ENCODE peak calls at places on chromosomes 13 and 19, in seven cellular contexts. A is vagina, Z is GM12878, C is transverse colon, E is gastrocnemius medialis, J is spleen, G is uterus. F is an unnamed sample.

GRCh38 chr19:52662631-52663030 is 24.5 kb upstream of the ZNF83 start:
- DNase-seq in E (no peak), C (no peak), A (no peak), J (no peak), G (no peak), Z (no peak), F (no peak)

GRCh38 chr19:47005873-47006272 is 13.8 kb upstream of the NPAS1 start:
- DNase-seq in C (no peak), J (no peak), E (no peak), G (no peak), Z (no peak), A (no peak), F (no peak)

GRCh38 chr13:33611016-33611805 is 206.7 kb upstream of the RFC3 start:
- DNase-seq in A (no peak), E (peak), G (peak), C (peak), J (no peak), Z (no peak), F (peak)

GRCh38 chr13:59982631-59983382 is 180.9 kb downstream of the DIAPH3 start:
- DNase-seq in E (no peak), J (no peak), Z (no peak), A (no peak), G (no peak), C (no peak), F (no peak)

GRCh38 chr13:25248071-25248470 is 39.2 kb downstream of the MTMR6 start:
- DNase-seq in J (no peak), G (no peak), E (no peak), Z (no peak), A (no peak), C (no peak), F (no peak)

GRCh38 chr13:106418556-106418955 is 116.9 kb downstream of the EFNB2 start:
- DNase-seq in Z (no peak), C (no peak), A (no peak), J (no peak), G (no peak), E (no peak), F (no peak)

GRCh38 chr19:45509692-45510015 is 2.4 kb downstream of the VASP start:
- DNase-seq in A (no peak), J (no peak), Z (no peak), C (no peak), E (no peak), G (no peak), F (no peak)

GRCh38 chr13:91592050-91593014 is 193.9 kb downstream of the GPC5 start:
- DNase-seq in A (no peak), J (no peak), G (no peak), Z (no peak), C (no peak), E (no peak), F (no peak)

GRCh38 chr19:6057651-6058365 is 52.5 kb downstream of the RFX2 start:
- DNase-seq in Z (no peak), G (no peak), J (no peak), C (no peak), A (no peak), E (no peak), F (peak)

GRCh38 chr19:45223879-45224278 is 21.3 kb downstream of the EXOC3L2 start:
- DNase-seq in E (no peak), G (no peak), A (no peak), C (no peak), Z (no peak), J (no peak), F (no peak)

GRCh38 chr19:31214086-31214485 is 135.2 kb downstream of the TSHZ3 start:
- DNase-seq in C (peak), Z (no peak), E (peak), A (no peak), J (peak), G (peak), F (peak)

GRCh38 chr13:75372517-75372916 is 109.5 kb downstream of the TBC1D4 start:
- DNase-seq in Z (no peak), G (no peak), E (no peak), A (no peak), J (no peak), C (no peak), F (no peak)

GRCh38 chr19:45276284-45276687 is 25.2 kb downstream of the MARK4 start:
- DNase-seq in G (no peak), Z (no peak), C (no peak), A (no peak), J (no peak), E (no peak), F (peak)

GRCh38 chr13:33218020-33218419 is 67.5 kb downstream of the STARD13 start:
- DNase-seq in A (no peak), C (no peak), G (no peak), Z (no peak), J (no peak), E (no peak), F (no peak)

GRCh38 chr19:13846533-13847032 is 30.4 kb upstream of the NANOS3 start:
- DNase-seq in G (peak), E (peak), J (peak), Z (peak), C (peak), A (no peak), F (peak)

GRCh38 chr19:7229735-7230134 is 64.5 kb downstream of the INSR start:
- DNase-seq in C (no peak), J (no peak), E (no peak), Z (no peak), A (no peak), G (no peak), F (no peak)

GRCh38 chr19:3515891-3516422 is 9.8 kb downstream of the FZR1 start:
- DNase-seq in J (no peak), Z (no peak), C (no peak), G (no peak), E (no peak), A (no peak), F (no peak)

GRCh38 chr19:46021531-46022041 is 1.3 kb downstream of the PGLYRP1 start:
- DNase-seq in Z (no peak), J (no peak), A (no peak), C (peak), E (no peak), G (no peak), F (no peak)

GRCh38 chr19:34482380-34483250 is 1.1 kb downstream of the WTIP start:
- DNase-seq in C (no peak), Z (no peak), G (no peak), E (peak), J (no peak), A (no peak), F (peak)

GRCh38 chr19:34772697-34773554 is at the start of gene ZNF599:
- DNase-seq in J (peak), C (peak), Z (peak), A (no peak), G (peak), E (peak), F (peak)

GRCh38 chr19:35004517-35005255 is 4.6 kb downstream of the GRAMD1A start:
- DNase-seq in J (peak), C (no peak), Z (no peak), G (no peak), E (no peak), A (no peak), F (no peak)

GRCh38 chr19:20077791-20078463 is at the start of gene ZNF90:
- DNase-seq in C (peak), G (peak), J (peak), E (peak), A (no peak), Z (peak), F (peak)

GRCh38 chr13:43884221-43884620 is 4.5 kb downstream of the LACC1 start:
- DNase-seq in G (no peak), Z (no peak), E (no peak), C (no peak), A (no peak), J (no peak), F (no peak)

GRCh38 chr13:73828811-73829210 is 305.4 kb downstream of the KLF12 start:
- DNase-seq in C (no peak), G (no peak), A (no peak), E (no peak), Z (no peak), J (no peak), F (no peak)

GRCh38 chr13:31927219-31927653 is 104.3 kb upstream of the FRY start:
- DNase-seq in G (no peak), E (no peak), A (no peak), Z (no peak), C (no peak), J (no peak), F (no peak)

GRCh38 chr13:36428083-36428482 is 4.2 kb upstream of the CCNA1 start:
- DNase-seq in C (no peak), A (no peak), G (no peak), E (no peak), J (no peak), Z (no peak), F (no peak)

GRCh38 chr13:66689037-66689619 is 541.0 kb downstream of the PCDH9 start:
- DNase-seq in G (no peak), J (no peak), Z (no peak), A (no peak), C (no peak), E (no peak), F (no peak)

GRCh38 chr13:59270327-59270726 is 893.4 kb downstream of the DIAPH3 start:
- DNase-seq in G (no peak), Z (no peak), A (no peak), E (no peak), C (no peak), J (no peak), F (no peak)

GRCh38 chr19:52138614-52139290 is 986 bp downstream of the ZNF616 start:
- DNase-seq in Z (no peak), A (no peak), C (peak), J (peak), G (peak), E (no peak), F (peak)

GRCh38 chr19:53158119-53158656 is 665 bp downstream of the ZNF347 start:
- DNase-seq in Z (no peak), G (peak), E (peak), C (peak), J (peak), A (no peak), F (peak)

GRCh38 chr13:44734204-44734707 is 158.1 kb upstream of the TSC22D1 start:
- DNase-seq in E (peak), C (no peak), G (no peak), Z (no peak), A (no peak), J (no peak), F (no peak)

GRCh38 chr19:49814010-49814409 is 918 bp upstream of the FUZ start:
- DNase-seq in G (no peak), E (no peak), A (no peak), C (no peak), Z (no peak), J (no peak), F (no peak)

GRCh38 chr19:45122832-45123231 is 29.9 kb downstream of the PPP1R37 start:
- DNase-seq in A (no peak), G (no peak), J (no peak), Z (no peak), E (no peak), C (no peak), F (no peak)

GRCh38 chr19:39125554-39126311 is at the start of gene PAK4:
- DNase-seq in E (peak), Z (peak), J (peak), A (no peak), G (peak), C (peak), F (peak)
- TF ChIP-seq POLR2A in E (peak), Z (peak), J (peak), A (no peak), G (peak), C (peak), F (peak)

GRCh38 chr13:79917628-79918027 is 423.3 kb downstream of the SPRY2 start:
- DNase-seq in G (no peak), Z (no peak), C (no peak), E (peak), A (no peak), J (no peak), F (no peak)
- TF ChIP-seq POLR2A in G (no peak), Z (no peak), C (no peak), E (no peak), A (no peak), J (no peak), F (no peak)

DNA sequence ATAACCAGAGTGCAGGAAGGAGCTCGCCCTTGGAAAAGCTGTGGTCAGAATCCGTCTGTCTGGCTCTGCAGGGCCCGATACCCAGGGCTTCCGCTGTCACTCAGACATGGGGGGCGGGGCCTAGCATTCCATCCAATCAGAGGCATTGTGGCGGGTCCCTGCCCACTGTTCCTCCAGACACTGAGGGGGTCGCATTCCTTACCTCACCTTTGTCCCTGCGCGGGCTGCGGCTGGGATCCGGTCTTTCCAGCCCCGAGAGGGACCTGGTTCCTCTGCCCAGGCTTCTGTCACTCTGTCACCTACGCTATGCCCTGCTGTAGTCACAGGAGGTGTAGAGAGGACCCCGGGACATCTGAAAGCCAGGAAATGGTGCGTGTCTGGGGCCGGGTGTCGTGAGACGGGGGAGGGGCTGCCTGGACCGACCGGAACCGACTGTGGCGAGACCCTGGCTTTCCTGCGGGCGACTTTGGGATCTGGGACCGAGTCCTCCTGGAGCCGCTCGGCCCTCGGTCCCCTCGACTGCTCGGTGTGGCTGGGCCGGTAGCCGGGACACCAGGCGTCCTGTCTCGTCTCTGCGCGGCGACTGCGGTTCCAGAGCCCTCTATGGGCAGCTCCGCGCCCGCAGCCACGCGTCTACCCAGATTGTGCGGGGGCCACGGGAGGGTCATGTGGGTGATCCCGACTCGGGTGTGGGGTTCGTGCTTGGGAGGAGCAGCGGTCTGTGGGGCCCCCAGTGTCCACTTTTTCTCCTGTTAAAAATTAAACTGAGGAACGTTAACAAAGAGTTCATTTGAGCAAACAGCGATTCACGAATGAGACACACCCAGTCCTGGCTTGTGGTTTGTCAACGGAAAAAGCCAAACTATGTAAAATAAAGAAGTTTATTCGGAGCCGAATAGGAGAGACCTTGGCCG is at the start of gene ZNF69:
- DNase-seq in Z (no peak), G (peak), J (peak), E (peak), C (peak), A (no peak), F (peak)
- TF ChIP-seq POLR2A in Z (no peak), G (peak), J (no peak), E (no peak), C (peak), A (no peak), F (no peak)

DNA sequence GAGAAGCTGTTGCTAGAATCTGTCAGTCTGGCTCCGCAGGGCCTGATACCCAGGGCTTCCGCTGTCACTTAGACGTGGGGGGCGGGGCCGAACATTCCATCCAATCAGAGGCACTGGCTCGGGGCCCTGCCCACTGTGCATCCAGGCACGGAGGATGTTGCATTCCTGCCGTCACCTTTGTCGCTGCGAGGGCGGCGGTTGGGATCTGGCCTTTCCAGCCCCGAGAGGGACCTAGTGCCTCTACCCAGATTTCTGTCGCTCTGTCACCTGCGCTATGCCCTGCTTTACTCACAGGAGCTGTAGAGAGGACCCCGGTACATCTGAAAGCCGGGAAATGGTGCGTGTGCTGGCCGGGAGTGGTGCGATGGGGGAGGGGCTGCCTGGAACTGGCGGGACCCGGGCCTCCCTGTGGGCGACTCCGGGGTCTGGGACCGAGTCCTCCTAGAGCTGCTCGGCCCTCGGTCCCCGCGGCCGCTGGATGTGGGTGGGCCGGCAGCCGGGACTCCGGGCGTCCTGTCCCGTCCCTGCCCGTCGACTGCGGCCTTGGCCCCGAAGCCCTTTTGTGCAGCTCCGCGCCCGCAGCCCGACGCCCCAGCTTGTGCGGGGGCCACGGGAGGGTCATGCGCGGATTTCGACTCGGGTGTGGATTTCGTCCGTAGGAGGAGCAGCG is at the start of gene ZNF439:
- DNase-seq in A (no peak), J (peak), Z (peak), E (peak), C (peak), G (peak), F (peak)
- TF ChIP-seq POLR2A in A (no peak), J (peak), Z (peak), E (no peak), C (peak), G (no peak), F (no peak)

GRCh38 chr19:48696353-48697010 is 711 bp downstream of the FUT2 start:
- DNase-seq in E (no peak), G (no peak), C (peak), A (no peak), J (no peak), Z (no peak), F (no peak)
- TF ChIP-seq POLR2A in E (no peak), G (no peak), C (no peak), A (no peak), J (no peak), Z (no peak), F (no peak)

GRCh38 chr19:18919086-18919894 is at the start of the genes COPE and DDX49:
- DNase-seq in Z (peak), C (peak), E (peak), G (peak), A (peak), J (peak), F (peak)
- TF ChIP-seq POLR2A in Z (peak), C (peak), E (peak), G (peak), A (no peak), J (peak), F (peak)

GRCh38 chr13:110845520-110845919 is 69.3 kb downstream of the ANKRD10 start:
- DNase-seq in Z (no peak), G (no peak), J (no peak), A (no peak), E (no peak), C (no peak), F (no peak)
- TF ChIP-seq POLR2A in Z (no peak), G (no peak), J (no peak), A (no peak), E (no peak), C (no peak), F (no peak)

GRCh38 chr13:112969692-112970338 is 801 bp downstream of the MCF2L start:
- DNase-seq in G (no peak), J (no peak), Z (no peak), A (no peak), E (no peak), C (peak), F (no peak)
- TF ChIP-seq POLR2A in G (no peak), J (no peak), Z (no peak), A (no peak), E (no peak), C (no peak), F (no peak)

GRCh38 chr13:113209880-113210421 is 538 bp downstream of the CUL4A start:
- DNase-seq in C (peak), G (peak), Z (no peak), A (no peak), J (peak), E (peak), F (peak)
- TF ChIP-seq POLR2A in C (peak), G (no peak), Z (peak), A (no peak), J (no peak), E (no peak), F (no peak)

GRCh38 chr19:815775-816499 is 5.8 kb downstream of the PLPPR3 start:
- DNase-seq in G (no peak), Z (no peak), J (no peak), E (no peak), A (no peak), C (no peak), F (no peak)

GRCh38 chr19:812819-813358 is 8.9 kb downstream of the PLPPR3 start:
- DNase-seq in J (peak), Z (no peak), A (no peak), E (no peak), C (no peak), G (no peak), F (no peak)

GRCh38 chr19:813359-814107 is 8.2 kb downstream of the PLPPR3 start:
- DNase-seq in J (no peak), Z (no peak), C (no peak), G (no peak), A (no peak), E (no peak), F (no peak)

GRCh38 chr19:815079-815774 is 6.5 kb downstream of the PLPPR3 start:
- DNase-seq in G (no peak), A (no peak), E (no peak), J (peak), C (no peak), Z (no peak), F (no peak)

GRCh38 chr19:814108-815078 is 7.4 kb downstream of the PLPPR3 start:
- DNase-seq in C (no peak), E (no peak), Z (no peak), G (no peak), A (no peak), J (peak), F (no peak)
- TF ChIP-seq POLR2A in C (no peak), E (no peak), Z (peak), G (no peak), A (no peak), J (no peak), F (no peak)